ENCODE peak calls at places on chromosome 11, in six cellular contexts. C is IMR-90, Q is H1, V is trophoblast cell, S is neuronal stem cell, R is mesenchymal stem cell. Z is an unnamed sample.

GRCh38 chr11:37442576-37442975 is 844.5 kb upstream of the RAG2 start:
- DNase-seq in C (peak), R (peak), S (no peak), Q (no peak), V (no peak), Z (no peak)

GRCh38 chr11:37988031-37988430 is 1390.0 kb upstream of the RAG2 start:
- DNase-seq in V (peak), C (peak), Q (no peak), S (no peak), R (peak), Z (no peak)

GRCh38 chr11:33900159-33900855 is 8.4 kb upstream of the LMO2 start:
- DNase-seq in V (no peak), Q (no peak), S (no peak), C (no peak), R (no peak), Z (no peak)

GRCh38 chr11:120505801-120506425 is 5.6 kb upstream of the GRIK4 start:
- DNase-seq in C (no peak), S (no peak), Q (no peak), V (no peak), R (no peak), Z (no peak)

GRCh38 chr11:92765965-92766371 is 203.5 kb upstream of the MTNR1B start:
- DNase-seq in C (peak), Q (peak), V (no peak), R (peak), S (peak), Z (peak)

GRCh38 chr11:113444469-113445122 is 30.6 kb downstream of the DRD2 start:
- DNase-seq in V (no peak), R (no peak), S (no peak), C (no peak), Q (no peak), Z (no peak)

GRCh38 chr11:103637250-103637649 is 399.2 kb upstream of the DDI1 start:
- DNase-seq in Q (no peak), V (no peak), C (peak), S (no peak), R (no peak), Z (no peak)

GRCh38 chr11:2306971-2307732 is 5.3 kb downstream of the TSPAN32 start:
- DNase-seq in V (no peak), Q (no peak), S (no peak), C (peak), R (peak), Z (no peak)

GRCh38 chr11:31812392-31813241 is 1.5 kb upstream of the PAX6 start:
- DNase-seq in R (peak), C (no peak), Q (peak), V (no peak), S (no peak), Z (peak)

GRCh38 chr11:35158371-35159081 is 19.6 kb downstream of the CD44 start:
- DNase-seq in Q (no peak), V (no peak), R (peak), C (no peak), S (no peak), Z (peak)

GRCh38 chr11:119496453-119496852 is 73.5 kb upstream of the THY1 start:
- DNase-seq in R (no peak), S (no peak), C (no peak), V (no peak), Q (no peak), Z (no peak)

GRCh38 chr11:64916040-64916847 is 765 bp downstream of the ATG2A start:
- DNase-seq in Q (no peak), S (no peak), R (peak), V (peak), C (peak), Z (peak)

GRCh38 chr11:6629892-6630631 is 10.8 kb upstream of the TPP1 start:
- DNase-seq in Q (peak), R (no peak), V (no peak), C (no peak), S (peak), Z (peak)

GRCh38 chr11:92707665-92708064 is 261.8 kb upstream of the MTNR1B start:
- DNase-seq in R (no peak), S (no peak), Q (no peak), C (no peak), V (no peak), Z (no peak)

GRCh38 chr11:116808262-116809175 is 14.6 kb downstream of the APOA4 start:
- DNase-seq in S (no peak), Q (no peak), R (no peak), C (peak), V (peak), Z (no peak)

GRCh38 chr11:69640995-69641581 is at the start of gene CCND1:
- DNase-seq in Q (peak), R (peak), V (peak), C (peak), S (peak), Z (peak)
- H2BK120ac ChIP-seq in Q (peak), R (peak), V (peak), C (peak), S (peak), Z (peak)

GRCh38 chr11:59666969-59667368 is 1.9 kb downstream of the PATL1 start:
- DNase-seq in S (no peak), Q (no peak), C (peak), R (peak), V (no peak), Z (no peak)
- H3K4me3 ChIP-seq in S (no peak), Q (no peak), C (no peak), R (no peak), V (no peak), Z (no peak)

DNA sequence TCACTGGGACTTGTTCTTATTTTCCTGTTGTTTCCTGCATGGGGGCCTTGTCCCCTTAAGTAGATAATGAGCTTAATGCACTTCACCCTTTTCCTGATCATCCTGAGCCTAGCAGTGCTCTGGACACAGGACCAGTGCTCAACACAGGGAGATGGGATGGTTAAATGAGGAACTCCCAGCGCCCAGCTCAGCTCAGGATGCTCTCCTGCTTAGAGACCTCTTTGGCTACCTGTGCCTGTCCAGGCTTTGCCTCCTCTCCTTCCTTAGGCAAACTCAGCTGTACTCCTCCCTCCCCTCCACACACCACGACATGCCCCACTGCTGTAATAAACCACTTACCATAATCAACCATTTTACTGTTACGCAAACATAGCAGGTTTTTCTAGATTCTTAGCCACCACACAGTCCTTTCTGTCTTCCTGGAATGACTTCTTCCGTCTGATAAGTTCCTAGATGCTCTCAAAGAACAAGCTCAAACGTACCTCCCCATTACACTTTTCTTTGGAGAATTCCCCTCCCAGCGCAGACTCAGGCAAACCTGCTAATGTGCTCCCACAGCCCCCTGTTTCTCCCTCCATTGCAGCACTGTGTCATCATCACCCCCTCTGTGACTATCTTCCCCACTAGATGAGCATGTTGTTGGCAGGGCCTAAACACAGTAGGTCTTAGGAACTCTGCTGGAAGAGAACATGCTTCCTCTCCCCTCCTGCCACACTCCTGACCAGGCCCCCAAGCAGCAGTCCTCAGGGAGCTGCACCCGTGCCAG is 113.6 kb downstream of the MICAL2 start:
- DNase-seq in V (peak), S (no peak), Q (no peak), R (no peak), C (peak), Z (no peak)
- H3K9ac ChIP-seq in V (no peak), S (no peak), Q (no peak), R (no peak), C (peak), Z (no peak)

DNA sequence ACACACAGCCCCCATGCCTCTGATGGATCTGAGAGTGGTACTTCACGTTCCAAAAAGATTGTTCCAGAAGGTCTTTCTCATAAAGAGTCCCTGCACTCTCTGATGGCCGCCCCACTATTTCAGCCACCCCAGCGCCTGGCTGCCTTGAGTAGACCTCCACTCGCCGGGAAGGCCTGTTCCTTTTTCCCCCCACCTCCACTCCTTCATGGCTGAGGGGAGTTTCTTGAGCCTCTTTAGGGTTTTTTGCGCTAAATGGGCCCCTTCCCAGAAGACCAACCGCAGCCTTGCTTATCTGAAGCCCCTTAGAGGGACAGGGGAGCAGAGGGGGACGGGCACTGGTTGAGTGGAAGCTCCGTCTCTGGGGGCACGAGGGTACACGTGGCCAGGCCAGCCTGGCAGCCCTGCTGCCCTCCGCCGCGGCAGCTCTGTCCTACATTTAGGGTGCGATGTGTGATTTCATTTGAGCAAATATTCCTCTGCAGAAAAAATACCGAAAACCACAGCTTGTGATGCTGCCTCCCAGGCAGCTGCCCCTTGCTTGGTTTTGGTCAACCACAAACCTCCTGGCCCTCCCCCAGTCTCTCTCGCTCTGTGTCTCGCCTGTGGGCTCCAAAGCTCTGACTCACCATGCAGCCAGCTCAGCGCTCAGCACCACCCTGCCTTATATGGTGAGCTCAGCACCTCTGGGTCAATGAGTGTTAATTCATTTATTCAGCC is 88.7 kb downstream of the TP53I11 start:
- DNase-seq in C (peak), S (no peak), Q (no peak), R (peak), V (peak), Z (peak)
- H2BK120ac ChIP-seq in C (peak), S (peak), Q (peak), R (peak), V (peak), Z (no peak)

DNA sequence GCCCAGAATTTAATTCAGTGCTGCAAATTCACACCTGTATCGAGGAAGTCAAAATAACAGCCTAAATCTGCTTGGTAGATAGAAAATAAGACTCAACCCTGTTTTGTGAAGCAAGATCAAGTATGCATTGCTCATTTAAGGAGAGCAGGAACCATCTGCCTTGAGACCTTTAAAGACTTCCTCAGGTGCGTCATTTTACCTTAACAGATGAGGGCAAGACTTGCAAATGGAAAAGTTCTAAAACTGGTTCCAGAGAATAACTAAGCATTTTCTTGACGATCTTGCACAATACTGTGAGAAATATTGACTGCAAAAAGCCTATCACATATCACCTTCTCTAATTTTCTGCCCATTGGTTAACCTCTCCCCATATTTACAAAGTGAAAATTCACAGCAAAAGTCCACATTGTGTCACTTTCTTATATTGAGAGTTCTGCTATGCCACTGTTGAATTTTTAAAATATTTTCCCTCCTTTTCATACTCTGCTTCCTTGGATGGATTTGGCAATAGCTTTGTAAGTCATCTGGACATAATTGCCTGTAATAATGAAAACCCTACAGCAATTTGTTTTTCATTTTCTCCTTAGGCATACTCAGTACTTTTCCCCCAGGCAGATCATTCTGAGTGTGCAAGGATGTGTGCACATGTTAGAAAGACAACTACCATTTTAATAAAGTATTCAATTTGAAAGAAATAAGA is 234.2 kb downstream of the AASDHPPT start:
- DNase-seq in V (peak), C (no peak), R (no peak), Q (no peak), S (no peak), Z (no peak)
- H3K4me3 ChIP-seq in V (no peak), C (no peak), R (no peak), Q (no peak), S (no peak), Z (no peak)

DNA sequence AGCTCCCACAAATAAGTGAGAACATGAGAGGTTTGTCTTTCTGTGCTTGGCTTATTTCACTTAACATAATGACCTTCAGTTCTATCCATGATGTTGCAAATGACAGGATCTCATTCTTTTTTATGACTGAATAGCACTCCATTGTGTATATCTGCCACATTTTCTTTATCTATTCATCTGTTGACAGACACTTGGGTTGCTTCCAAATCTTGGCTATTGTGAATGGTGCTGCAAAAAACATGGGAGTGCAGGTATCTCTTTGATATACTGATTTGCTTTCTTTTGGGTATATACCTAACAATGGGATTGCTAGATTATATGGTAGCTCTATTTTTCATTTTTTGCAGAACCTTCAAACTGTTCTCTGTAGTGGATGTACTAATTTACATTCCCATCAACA is 13.3 kb downstream of the GVQW3 start:
- DNase-seq in V (no peak), R (no peak), S (no peak), C (no peak), Q (no peak), Z (no peak)
- H3K9ac ChIP-seq in V (no peak), R (no peak), S (no peak), C (no peak), Q (no peak), Z (no peak)

GRCh38 chr11:19712281-19713220 is at the start of gene NAV2:
- DNase-seq in S (peak), V (peak), R (peak), C (peak), Q (peak), Z (peak)
- H2BK120ac ChIP-seq in S (peak), V (peak), R (peak), C (peak), Q (peak), Z (no peak)

DNA sequence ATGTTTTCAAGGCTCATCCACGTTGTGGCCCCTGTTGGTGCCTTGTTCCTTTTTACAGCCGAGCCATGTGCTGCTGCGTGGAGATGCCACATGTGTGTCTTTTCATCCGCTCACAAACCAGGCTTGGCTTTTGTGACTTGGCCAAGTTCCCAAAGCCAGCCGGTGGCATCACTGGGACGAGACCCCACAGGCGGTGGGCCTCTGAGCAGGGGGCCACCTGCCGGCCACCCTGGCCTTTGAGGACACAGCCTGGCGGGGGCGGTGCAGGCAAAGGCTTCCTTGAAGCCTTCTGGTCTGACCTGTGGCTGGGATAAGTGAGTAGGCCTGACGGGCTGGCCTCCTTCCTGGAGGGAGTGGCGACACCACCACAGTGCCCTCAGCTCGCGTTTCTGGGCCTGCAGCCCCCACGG is 10.6 kb downstream of the GRK2 start:
- DNase-seq in S (no peak), Q (no peak), R (no peak), C (peak), V (no peak), Z (peak)
- H3K4me3 ChIP-seq in S (no peak), Q (no peak), R (no peak), C (no peak), V (no peak), Z (no peak)

GRCh38 chr11:121741954-121742361 is 289.2 kb upstream of the SORL1-AS1 start:
- DNase-seq in S (no peak), Q (no peak), R (no peak), C (peak), V (no peak), Z (no peak)
- H3K9ac ChIP-seq in S (no peak), Q (no peak), R (peak), C (peak), V (no peak), Z (no peak)

Z was measured in mesendoderm.